ENCODE peak calls at places on chromosome 22, in ten cellular contexts. R, O, L, U, I, X, A, Z, Y and B are unnamed samples.

GRCh38 chr22:29148036-29148435 is 57.7 kb upstream of the EMID1 start:
- DNase-seq in R (no peak), I (no peak), Y (no peak), A (no peak), O (no peak), L (no peak), U (no peak), X (no peak), Z (no peak), B (no peak)

GRCh38 chr22:41902016-41902415 is 12.9 kb downstream of the SHISA8 start:
- DNase-seq in O (no peak), Z (no peak), I (no peak), U (no peak), X (no peak), Y (no peak), R (no peak), A (no peak), L (no peak), B (no peak)

GRCh38 chr22:33302049-33302545 is 243.9 kb upstream of the SYN3 start:
- DNase-seq in A (peak), Y (no peak), O (peak), I (peak), R (peak), U (peak), L (peak), X (peak), Z (peak), B (peak)

GRCh38 chr22:43090130-43090789 is 1.1 kb upstream of the TTLL1 start:
- DNase-seq in Y (no peak), L (no peak), I (peak), X (peak), A (no peak), R (peak), O (peak), U (peak), Z (peak), B (peak)

GRCh38 chr22:31891366-31892079 is 52.8 kb upstream of the YWHAH start:
- DNase-seq in A (no peak), Y (peak), R (no peak), Z (no peak), X (no peak), O (no peak), U (peak), L (no peak), I (no peak), B (no peak)

GRCh38 chr22:23862103-23862502 is 4.4 kb downstream of the SLC2A11 start:
- DNase-seq in X (peak), L (no peak), U (peak), R (peak), A (no peak), I (no peak), O (no peak), Z (peak), Y (no peak), B (peak)

GRCh38 chr22:23790819-23791736 is 4.3 kb downstream of the SMARCB1 start:
- DNase-seq in I (no peak), O (no peak), X (no peak), R (no peak), U (no peak), A (no peak), Y (no peak), L (no peak), Z (no peak), B (no peak)

GRCh38 chr22:46432164-46433068 is 96.9 kb downstream of the TRMU start:
- DNase-seq in R (no peak), A (no peak), Z (no peak), O (peak), I (no peak), Y (no peak), X (no peak), L (no peak), U (no peak), B (no peak)

GRCh38 chr22:49678137-49678841 is 149.4 kb downstream of the BRD1 start:
- DNase-seq in R (no peak), X (no peak), O (no peak), I (no peak), U (no peak), Z (no peak), A (no peak), L (no peak), Y (no peak), B (no peak)

GRCh38 chr22:37425800-37426531 is 1.3 kb downstream of the ELFN2 start:
- DNase-seq in I (no peak), R (no peak), A (no peak), Z (no peak), U (peak), Y (no peak), O (no peak), L (no peak), X (no peak), B (no peak)

GRCh38 chr22:31637375-31637937 is 24.6 kb downstream of the PISD start:
- DNase-seq in A (no peak), U (no peak), O (no peak), I (no peak), Z (peak), R (no peak), L (no peak), Y (no peak), X (no peak), B (peak)

GRCh38 chr22:35930933-35931332 is 97.7 kb downstream of the RBFOX2 start:
- DNase-seq in I (no peak), X (peak), R (peak), U (peak), L (no peak), O (no peak), A (no peak), Z (peak), Y (peak), B (peak)

GRCh38 chr22:23503736-23504440 is 76.2 kb downstream of the IGLL1 start:
- DNase-seq in O (no peak), X (no peak), L (no peak), I (no peak), Z (no peak), Y (no peak), A (no peak), U (no peak), R (no peak), B (no peak)

GRCh38 chr22:40610329-40610850 is 26.1 kb downstream of the MRTFA start:
- DNase-seq in R (no peak), O (no peak), I (no peak), X (no peak), Z (no peak), A (no peak), U (no peak), L (no peak), Y (no peak), B (peak)

GRCh38 chr22:39138357-39138997 is 14.0 kb downstream of the CBX7 start:
- DNase-seq in X (no peak), I (no peak), O (no peak), Z (no peak), A (no peak), U (no peak), L (no peak), R (no peak), Y (no peak), B (no peak)

GRCh38 chr22:17257091-17257490 is 37.9 kb upstream of the ADA2 start:
- DNase-seq in X (no peak), L (no peak), Z (no peak), O (no peak), R (peak), I (no peak), Y (no peak), U (peak), A (no peak), B (no peak)

GRCh38 chr22:45511847-45512261 is 9.2 kb downstream of the FBLN1 start:
- DNase-seq in U (no peak), Z (no peak), A (no peak), L (no peak), Y (peak), I (peak), O (no peak), X (no peak), R (no peak), B (peak)

GRCh38 chr22:27382947-27383346 is 418.6 kb downstream of the MN1 start:
- DNase-seq in A (no peak), Y (no peak), Z (no peak), X (no peak), O (no peak), U (no peak), L (no peak), I (no peak), R (no peak), B (no peak)

GRCh38 chr22:33192156-33192555 is 134.0 kb upstream of the SYN3 start:
- DNase-seq in U (no peak), L (no peak), Y (no peak), A (no peak), X (no peak), R (no peak), Z (no peak), I (no peak), O (no peak), B (no peak)

GRCh38 chr22:40426671-40427070 is 56.3 kb downstream of the SGSM3 start:
- DNase-seq in I (no peak), Z (no peak), O (no peak), R (no peak), U (no peak), L (peak), A (no peak), Y (no peak), X (no peak), B (no peak)

GRCh38 chr22:17896552-17896951 is 122.3 kb upstream of the BID start:
- DNase-seq in A (no peak), U (peak), L (no peak), Y (no peak), X (peak), R (no peak), O (no peak), I (no peak), Z (peak), B (no peak)

GRCh38 chr22:23767303-23767672 is 484 bp downstream of the CHCHD10 start:
- DNase-seq in A (no peak), L (no peak), Y (no peak), X (no peak), I (no peak), U (peak), Z (no peak), O (no peak), R (no peak), B (no peak)

GRCh38 chr22:44479662-44480061 is 18.4 kb downstream of the RTL6 start:
- DNase-seq in X (no peak), R (no peak), I (no peak), Y (no peak), Z (no peak), L (no peak), A (no peak), U (no peak), O (no peak), B (no peak)

GRCh38 chr22:48261706-48262105 is 1499.3 kb downstream of the TBC1D22A start:
- DNase-seq in L (no peak), Z (no peak), X (peak), U (no peak), R (no peak), A (no peak), O (no peak), I (no peak), Y (no peak), B (no peak)

GRCh38 chr22:32050678-32051515 is 7.8 kb downstream of the SLC5A1 start:
- DNase-seq in Z (peak), Y (peak), L (no peak), I (peak), R (no peak), A (peak), X (peak), O (peak), U (no peak), B (peak)

GRCh38 chr22:21921729-21922128 is 30.9 kb downstream of the PPM1F start:
- DNase-seq in Y (no peak), X (no peak), A (no peak), I (peak), O (no peak), Z (no peak), L (no peak), U (no peak), R (no peak), B (no peak)

GRCh38 chr22:32270641-32271369 is 15.7 kb upstream of the SLC5A4 start:
- DNase-seq in L (no peak), X (no peak), U (no peak), R (no peak), A (no peak), I (no peak), Y (no peak), Z (no peak), O (no peak), B (no peak)

GRCh38 chr22:30573594-30574094 is 821 bp downstream of the GAL3ST1 start:
- DNase-seq in X (no peak), Z (no peak), R (no peak), O (no peak), L (no peak), I (peak), Y (no peak), A (no peak), U (no peak), B (no peak)

GRCh38 chr22:44024288-44024908 is at the start of gene PARVB:
- DNase-seq in L (no peak), R (no peak), X (no peak), A (peak), I (peak), Z (peak), O (peak), Y (no peak), U (peak), B (no peak)

GRCh38 chr22:45473626-45474237 is 29.0 kb upstream of the FBLN1 start:
- DNase-seq in Z (no peak), L (no peak), U (peak), O (no peak), I (no peak), X (no peak), Y (no peak), A (no peak), R (no peak), B (no peak)

GRCh38 chr22:38238519-38239051 is 34.2 kb downstream of the TMEM184B start:
- DNase-seq in X (no peak), A (no peak), I (no peak), Y (no peak), Z (no peak), O (no peak), L (no peak), U (no peak), R (no peak), B (peak)

GRCh38 chr22:25508761-25509321 is 55.6 kb upstream of the GRK3 start:
- DNase-seq in L (no peak), U (no peak), Y (no peak), R (no peak), Z (no peak), I (no peak), O (no peak), A (no peak), X (no peak), B (no peak)

GRCh38 chr22:44567846-44568493 is 69.9 kb upstream of the RTL6 start:
- DNase-seq in I (peak), A (peak), U (no peak), R (no peak), Y (no peak), X (no peak), L (no peak), Z (peak), O (peak), B (peak)

GRCh38 chr22:46935506-46936377 is 173.3 kb downstream of the TBC1D22A start:
- DNase-seq in R (peak), L (no peak), U (no peak), O (no peak), Y (no peak), A (no peak), X (no peak), Z (no peak), I (no peak), B (no peak)

GRCh38 chr22:20044495-20045151 is 23.7 kb downstream of the TANGO2 start:
- DNase-seq in R (no peak), I (no peak), X (no peak), L (no peak), Z (no peak), U (no peak), O (no peak), Y (no peak), A (no peak), B (no peak)

GRCh38 chr22:38080847-38081635 is 2.9 kb downstream of the SLC16A8 start:
- DNase-seq in Z (no peak), X (no peak), O (no peak), Y (no peak), I (no peak), U (peak), R (no peak), L (peak), A (no peak), B (peak)